ENCODE peak calls at places on chromosome 21, in four cellular contexts. O, D, H and E are unnamed samples.

GRCh38 chr21:31103571-31104265 is 65.4 kb upstream of the KRTAP19-8 start:
- DNase-seq in H (no peak), D (no peak), O (no peak), E (no peak)

GRCh38 chr21:31879911-31880310 is 7.1 kb downstream of the HUNK start:
- DNase-seq in D (no peak), H (no peak), O (no peak), E (no peak)

GRCh38 chr21:35217504-35218060 is 168.5 kb upstream of the RUNX1 start:
- DNase-seq in H (no peak), D (no peak), O (peak; percentile 100), E (no peak)

GRCh38 chr21:31299291-31300147 is 44.5 kb downstream of the TIAM1 start:
- DNase-seq in H (no peak), O (no peak), D (no peak), E (no peak)

GRCh38 chr21:26850116-26850643 is 5.0 kb upstream of the ADAMTS1 start:
- DNase-seq in H (peak; percentile 20), O (peak; percentile 80), D (no peak), E (no peak)

GRCh38 chr21:45988366-45989347 is 7.1 kb downstream of the COL6A1 start:
- DNase-seq in O (no peak), H (no peak), D (peak; percentile 9), E (no peak)

GRCh38 chr21:27476696-27477095 is 509.8 kb upstream of the ADAMTS5 start:
- DNase-seq in O (no peak), D (no peak), H (no peak), E (no peak)

GRCh38 chr21:38986460-38987395 is 181.0 kb downstream of the ETS2 start:
- DNase-seq in O (no peak), D (no peak), H (no peak), E (no peak)

GRCh38 chr21:38567577-38568360 is 69.5 kb upstream of the ERG start:
- DNase-seq in H (no peak), D (no peak), O (no peak), E (no peak)

GRCh38 chr21:38853421-38853919 is 47.7 kb downstream of the ETS2 start:
- DNase-seq in D (peak; percentile 25), O (peak; percentile 98), H (no peak), E (no peak)

GRCh38 chr21:31554511-31555022 is 104.9 kb upstream of the SOD1 start:
- DNase-seq in D (no peak), O (peak; percentile 78), H (no peak), E (no peak)

GRCh38 chr21:25855591-25855990 is 120.8 kb downstream of the GABPA start:
- DNase-seq in D (no peak), H (no peak), O (no peak), E (no peak)

GRCh38 chr21:22880573-22880972 is 1882.4 kb downstream of the NCAM2 start:
- DNase-seq in H (no peak), D (no peak), O (no peak), E (no peak)

GRCh38 chr21:44933199-44933937 is 6.5 kb upstream of the SLX9 start:
- DNase-seq in O (no peak), D (no peak), H (no peak), E (no peak)
- H3K4me3 ChIP-seq in O (peak overlapping the region; percentile 77), D (no peak overlapping the region), H (no peak overlapping the region), E (no peak overlapping the region)

GRCh38 chr21:16536661-16537359 is 807.0 kb downstream of the USP25 start:
- DNase-seq in H (no peak), O (peak; percentile 31), D (no peak), E (no peak)

GRCh38 chr21:16534408-16535099 is 804.8 kb downstream of the USP25 start:
- DNase-seq in O (no peak), H (no peak), D (peak; percentile 66), E (no peak)

GRCh38 chr21:16532841-16533240 is 803.1 kb downstream of the USP25 start:
- DNase-seq in H (no peak), O (no peak), D (no peak), E (no peak)

GRCh38 chr21:16535100-16535418 is 805.3 kb downstream of the USP25 start:
- DNase-seq in D (peak; percentile 76), O (peak; percentile 13), H (no peak), E (no peak)

GRCh38 chr21:16533692-16534407 is 804.1 kb downstream of the USP25 start:
- DNase-seq in O (no peak), D (no peak), H (no peak), E (no peak)
- H3K4me3 ChIP-seq in O (no peak overlapping the region), D (no peak overlapping the region), H (no peak overlapping the region), E (no peak overlapping the region)

DNA sequence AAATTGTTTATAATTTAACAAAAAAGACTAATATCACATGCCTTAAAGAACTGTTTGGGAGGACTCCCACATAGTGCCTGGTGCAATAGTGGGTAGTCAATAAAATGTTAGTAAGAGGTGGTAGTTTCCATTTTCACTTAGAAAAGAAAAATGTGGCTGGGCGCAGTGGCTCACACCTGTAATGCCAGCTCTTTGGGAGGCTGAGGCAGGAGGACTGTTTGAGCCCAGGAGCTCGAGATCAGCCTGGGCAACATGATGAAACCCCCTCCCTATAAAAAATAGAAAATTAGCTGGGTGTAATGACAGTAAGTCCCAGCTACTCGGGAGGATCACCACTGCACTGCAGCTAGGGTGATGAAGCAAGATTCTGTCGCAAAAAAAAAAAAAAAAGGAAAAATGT is 24.5 kb downstream of the C21orf91 start:
- DNase-seq in O (no peak), H (no peak), D (no peak), E (no peak)
- H3K4me3 ChIP-seq in O (no peak overlapping the region), H (peak overlapping the region; percentile 36), D (no peak overlapping the region), E (no peak overlapping the region)

GRCh38 chr21:15444118-15444960 is 285.4 kb upstream of the USP25 start:
- DNase-seq in H (no peak), D (no peak), O (no peak), E (no peak)
- H3K4me3 ChIP-seq in H (no peak overlapping the region), D (no peak overlapping the region), O (no peak overlapping the region), E (no peak overlapping the region)

DNA sequence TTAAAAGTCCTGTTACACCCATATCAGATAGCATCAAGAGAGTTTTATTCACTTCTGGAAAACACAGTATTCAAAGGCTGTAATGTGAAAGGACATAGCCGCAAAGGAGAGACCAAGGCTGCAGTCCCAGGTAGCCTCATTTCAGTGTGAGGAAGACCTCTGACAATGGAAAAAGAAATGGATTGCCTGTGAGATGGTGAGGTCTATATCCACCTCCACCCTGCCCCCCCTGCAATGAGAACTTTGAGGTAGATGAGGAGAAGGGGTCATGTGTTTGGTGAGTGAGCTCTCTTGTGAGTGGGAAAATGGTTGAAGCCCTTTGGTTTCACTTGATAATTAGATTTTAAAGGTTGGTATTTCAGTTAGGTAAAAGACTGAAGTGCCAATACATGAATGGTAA is 3.5 kb downstream of the MRPS6 start:
- DNase-seq in H (no peak), D (no peak), O (no peak), E (no peak)
- H3K4me3 ChIP-seq in H (no peak overlapping the region), D (no peak overlapping the region), O (no peak overlapping the region), E (no peak overlapping the region)

GRCh38 chr21:36320421-36321324 is 676 bp downstream of the MORC3 start:
- DNase-seq in O (peak; percentile 70), H (no peak), D (peak; percentile 53), E (no peak)

GRCh38 chr21:36322083-36322424 is 2.1 kb downstream of the MORC3 start:
- DNase-seq in D (no peak), H (no peak), O (no peak), E (no peak)

GRCh38 chr21:36323032-36323431 is 3.0 kb downstream of the MORC3 start:
- DNase-seq in O (peak; percentile 36), H (no peak), D (no peak), E (no peak)

GRCh38 chr21:36319767-36320420 is at the start of gene MORC3:
- DNase-seq in O (peak; percentile 100), D (peak; percentile 98), H (peak; percentile 98), E (peak; percentile 98)

GRCh38 chr21:36321325-36322082 is 1.5 kb downstream of the MORC3 start:
- DNase-seq in O (peak; percentile 35), D (no peak), H (peak; percentile 16), E (no peak)
- H3K4me3 ChIP-seq in O (peak overlapping the region; percentile 90), D (peak overlapping the region; percentile 73), H (peak overlapping the region; percentile 78), E (peak overlapping the region; percentile 98)

GRCh38 chr21:44261675-44262295 is at the start of gene DNMT3L:
- DNase-seq in D (no peak), H (no peak), O (no peak), E (no peak)

GRCh38 chr21:44262338-44263048 is 796 bp upstream of the DNMT3L start:
- DNase-seq in D (no peak), O (no peak), H (no peak), E (no peak)

GRCh38 chr21:44259082-44259705 is 2.5 kb downstream of the DNMT3L start:
- DNase-seq in D (no peak), O (no peak), H (no peak), E (no peak)

GRCh38 chr21:44260791-44261190 is 906 bp downstream of the DNMT3L start:
- DNase-seq in H (no peak), O (no peak), D (no peak), E (no peak)

DNA sequence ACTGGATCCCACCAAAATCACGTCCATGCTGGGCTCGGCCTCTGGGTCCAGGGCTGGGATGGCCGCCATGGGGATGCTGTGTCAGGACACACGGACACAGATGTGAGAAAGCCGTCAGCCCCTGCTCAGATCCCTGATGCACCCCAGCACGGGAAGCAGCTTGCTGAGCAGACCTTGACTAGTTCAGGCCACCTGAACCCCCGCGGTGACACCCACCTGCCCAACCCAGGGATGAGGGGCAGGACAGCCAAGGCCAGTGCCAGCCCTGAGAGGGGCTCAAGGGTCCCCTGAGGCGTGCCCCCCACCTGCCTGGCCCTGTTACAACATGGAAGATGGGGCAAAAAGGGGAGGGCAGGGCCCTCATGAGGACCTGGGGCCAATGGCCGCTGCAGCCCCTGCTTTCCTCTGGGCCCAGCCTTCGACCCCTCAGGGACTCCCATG is 486 bp downstream of the DNMT3L start:
- DNase-seq in D (no peak), O (no peak), H (no peak), E (no peak)
- H3K4me3 ChIP-seq in D (no peak overlapping the region), O (no peak overlapping the region), H (no peak overlapping the region), E (no peak overlapping the region)

GRCh38 chr21:16304700-16305099 is 574.9 kb downstream of the USP25 start:
- DNase-seq in O (no peak), D (no peak), H (no peak), E (no peak)
- H3K4me3 ChIP-seq in O (no peak overlapping the region), D (no peak overlapping the region), H (no peak overlapping the region), E (no peak overlapping the region)